ENCODE peak calls at places on chromosomes 2 and 18, in ten cellular contexts. One of them, this sample, is unnamed.

GRCh38 chr18:75784413-75784812 is 356.9 kb upstream of the SMIM21 start:
- DNase-seq in left ventricle myocardium inferior: no peak
- DNase-seq in mucosa of descending colon: no peak
- DNase-seq in colonic mucosa: no peak
- DNase-seq in brain microvascular endothelial cell: no peak
- DNase-seq in IMR-90: no peak
- DNase-seq in A549: no peak
- DNase-seq in HFF-Myc: no peak
- DNase-seq in prostate gland: no peak
- DNase-seq in B cell: no peak
- DNase-seq in this sample: no peak

GRCh38 chr18:46164920-46165319 is 60.7 kb downstream of the HAUS1 start:
- DNase-seq in left ventricle myocardium inferior: no peak
- DNase-seq in mucosa of descending colon: no peak
- DNase-seq in colonic mucosa: no peak
- DNase-seq in brain microvascular endothelial cell: no peak
- DNase-seq in IMR-90: no peak
- DNase-seq in A549: no peak
- DNase-seq in HFF-Myc: no peak
- DNase-seq in prostate gland: no peak
- DNase-seq in B cell: no peak
- DNase-seq in this sample: no peak

GRCh38 chr2:181670632-181671031 is 9.7 kb downstream of the NEUROD1 start:
- DNase-seq in left ventricle myocardium inferior: no peak
- DNase-seq in mucosa of descending colon: no peak
- DNase-seq in colonic mucosa: no peak
- DNase-seq in brain microvascular endothelial cell: no peak
- DNase-seq in IMR-90: no peak
- DNase-seq in A549: no peak
- DNase-seq in HFF-Myc: no peak
- DNase-seq in prostate gland: no peak
- DNase-seq in B cell: no peak
- DNase-seq in this sample: no peak

GRCh38 chr2:158688722-158689121 is 106.4 kb upstream of the DAPL1 start:
- DNase-seq in left ventricle myocardium inferior: no peak
- DNase-seq in mucosa of descending colon: no peak
- DNase-seq in colonic mucosa: no peak
- DNase-seq in brain microvascular endothelial cell: peak
- DNase-seq in IMR-90: peak
- DNase-seq in A549: peak
- DNase-seq in HFF-Myc: no peak
- DNase-seq in prostate gland: no peak
- DNase-seq in B cell: no peak
- DNase-seq in this sample: no peak

GRCh38 chr2:235087812-235088607 is 136.2 kb downstream of the SH3BP4 start:
- DNase-seq in left ventricle myocardium inferior: peak
- DNase-seq in mucosa of descending colon: peak
- DNase-seq in colonic mucosa: no peak
- DNase-seq in brain microvascular endothelial cell: no peak
- DNase-seq in IMR-90: no peak
- DNase-seq in A549: no peak
- DNase-seq in HFF-Myc: no peak
- DNase-seq in prostate gland: no peak
- DNase-seq in B cell: no peak
- DNase-seq in this sample: no peak

GRCh38 chr2:79129260-79129659 is 9.0 kb downstream of the REG1A start:
- DNase-seq in left ventricle myocardium inferior: no peak
- DNase-seq in mucosa of descending colon: no peak
- DNase-seq in colonic mucosa: no peak
- DNase-seq in brain microvascular endothelial cell: no peak
- DNase-seq in IMR-90: no peak
- DNase-seq in A549: no peak
- DNase-seq in HFF-Myc: no peak
- DNase-seq in prostate gland: no peak
- DNase-seq in B cell: no peak
- DNase-seq in this sample: no peak

GRCh38 chr2:220270506-220271070 is 643.2 kb downstream of the SLC4A3 start:
- DNase-seq in left ventricle myocardium inferior: no peak
- DNase-seq in mucosa of descending colon: no peak
- DNase-seq in colonic mucosa: no peak
- DNase-seq in brain microvascular endothelial cell: no peak
- DNase-seq in IMR-90: no peak
- DNase-seq in A549: no peak
- DNase-seq in HFF-Myc: no peak
- DNase-seq in prostate gland: no peak
- DNase-seq in B cell: no peak
- DNase-seq in this sample: no peak

GRCh38 chr2:160533482-160533881 is 39.9 kb upstream of the RBMS1 start:
- DNase-seq in left ventricle myocardium inferior: no peak
- DNase-seq in mucosa of descending colon: no peak
- DNase-seq in colonic mucosa: no peak
- DNase-seq in brain microvascular endothelial cell: no peak
- DNase-seq in IMR-90: no peak
- DNase-seq in A549: no peak
- DNase-seq in HFF-Myc: no peak
- DNase-seq in prostate gland: no peak
- DNase-seq in B cell: no peak
- DNase-seq in this sample: no peak

GRCh38 chr2:55109219-55109891 is 59.1 kb upstream of the RTN4 start:
- DNase-seq in left ventricle myocardium inferior: no peak
- DNase-seq in mucosa of descending colon: peak
- DNase-seq in colonic mucosa: no peak
- DNase-seq in brain microvascular endothelial cell: peak
- DNase-seq in IMR-90: peak
- DNase-seq in A549: peak
- DNase-seq in HFF-Myc: no peak
- DNase-seq in prostate gland: no peak
- DNase-seq in B cell: no peak
- DNase-seq in this sample: no peak

GRCh38 chr2:9815076-9815475 is 28.2 kb upstream of the TAF1B start:
- DNase-seq in left ventricle myocardium inferior: no peak
- DNase-seq in mucosa of descending colon: no peak
- DNase-seq in colonic mucosa: no peak
- DNase-seq in brain microvascular endothelial cell: no peak
- DNase-seq in IMR-90: no peak
- DNase-seq in A549: no peak
- DNase-seq in HFF-Myc: no peak
- DNase-seq in prostate gland: no peak
- DNase-seq in B cell: no peak
- DNase-seq in this sample: no peak

GRCh38 chr2:240624950-240625621 is at the start of gene GPR35:
- DNase-seq in left ventricle myocardium inferior: peak
- DNase-seq in mucosa of descending colon: peak
- DNase-seq in colonic mucosa: peak
- DNase-seq in brain microvascular endothelial cell: peak
- DNase-seq in IMR-90: peak
- DNase-seq in A549: peak
- DNase-seq in HFF-Myc: no peak
- DNase-seq in prostate gland: no peak
- DNase-seq in B cell: peak
- DNase-seq in this sample: peak

GRCh38 chr2:221429741-221430491 is 142.2 kb downstream of the EPHA4 start:
- DNase-seq in left ventricle myocardium inferior: peak
- DNase-seq in mucosa of descending colon: peak
- DNase-seq in colonic mucosa: no peak
- DNase-seq in brain microvascular endothelial cell: no peak
- DNase-seq in IMR-90: peak
- DNase-seq in A549: no peak
- DNase-seq in HFF-Myc: no peak
- DNase-seq in prostate gland: peak
- DNase-seq in B cell: no peak
- DNase-seq in this sample: no peak

GRCh38 chr18:46282646-46283045 is 178.5 kb downstream of the HAUS1 start:
- DNase-seq in left ventricle myocardium inferior: no peak
- DNase-seq in mucosa of descending colon: no peak
- DNase-seq in colonic mucosa: no peak
- DNase-seq in brain microvascular endothelial cell: no peak
- DNase-seq in IMR-90: no peak
- DNase-seq in A549: no peak
- DNase-seq in HFF-Myc: no peak
- DNase-seq in prostate gland: no peak
- DNase-seq in B cell: no peak
- DNase-seq in this sample: no peak

GRCh38 chr2:206112108-206112507 is 26.1 kb upstream of the INO80D start:
- DNase-seq in left ventricle myocardium inferior: no peak
- DNase-seq in mucosa of descending colon: no peak
- DNase-seq in colonic mucosa: no peak
- DNase-seq in brain microvascular endothelial cell: no peak
- DNase-seq in IMR-90: no peak
- DNase-seq in A549: no peak
- DNase-seq in HFF-Myc: no peak
- DNase-seq in prostate gland: no peak
- DNase-seq in B cell: no peak
- DNase-seq in this sample: no peak

GRCh38 chr2:207219716-207220414 is 54.1 kb upstream of the KLF7 start:
- DNase-seq in left ventricle myocardium inferior: no peak
- DNase-seq in mucosa of descending colon: no peak
- DNase-seq in colonic mucosa: no peak
- DNase-seq in brain microvascular endothelial cell: peak
- DNase-seq in IMR-90: peak
- DNase-seq in A549: peak
- DNase-seq in HFF-Myc: peak
- DNase-seq in prostate gland: no peak
- DNase-seq in B cell: no peak
- DNase-seq in this sample: no peak

GRCh38 chr2:28234807-28235206 is 157.9 kb upstream of the FOSL2 start:
- DNase-seq in left ventricle myocardium inferior: no peak
- DNase-seq in mucosa of descending colon: no peak
- DNase-seq in colonic mucosa: no peak
- DNase-seq in brain microvascular endothelial cell: no peak
- DNase-seq in IMR-90: no peak
- DNase-seq in A549: no peak
- DNase-seq in HFF-Myc: no peak
- DNase-seq in prostate gland: no peak
- DNase-seq in B cell: no peak
- DNase-seq in this sample: no peak

GRCh38 chr2:64952113-64952895 is 36.9 kb upstream of the SLC1A4 start:
- DNase-seq in left ventricle myocardium inferior: no peak
- DNase-seq in mucosa of descending colon: no peak
- DNase-seq in colonic mucosa: no peak
- DNase-seq in brain microvascular endothelial cell: peak
- DNase-seq in IMR-90: peak
- DNase-seq in A549: no peak
- DNase-seq in HFF-Myc: no peak
- DNase-seq in prostate gland: no peak
- DNase-seq in B cell: no peak
- DNase-seq in this sample: no peak

GRCh38 chr2:144331652-144332355 is 188.1 kb downstream of the ZEB2 start:
- DNase-seq in left ventricle myocardium inferior: no peak
- DNase-seq in mucosa of descending colon: peak
- DNase-seq in colonic mucosa: peak
- DNase-seq in brain microvascular endothelial cell: peak
- DNase-seq in IMR-90: no peak
- DNase-seq in A549: no peak
- DNase-seq in HFF-Myc: no peak
- DNase-seq in prostate gland: peak
- DNase-seq in B cell: peak
- DNase-seq in this sample: no peak
- TF ChIP-seq CTCF in left ventricle myocardium inferior: peak
- TF ChIP-seq CTCF in mucosa of descending colon: no peak
- TF ChIP-seq CTCF in colonic mucosa: no peak
- TF ChIP-seq CTCF in brain microvascular endothelial cell: peak
- TF ChIP-seq CTCF in IMR-90: peak
- TF ChIP-seq CTCF in A549: peak
- TF ChIP-seq CTCF in HFF-Myc: no peak
- TF ChIP-seq CTCF in prostate gland: no peak
- TF ChIP-seq CTCF in B cell: peak
- TF ChIP-seq CTCF in this sample: no peak

GRCh38 chr2:75787532-75788132 is 76.9 kb upstream of the GCFC2 start:
- DNase-seq in left ventricle myocardium inferior: no peak
- DNase-seq in mucosa of descending colon: no peak
- DNase-seq in colonic mucosa: no peak
- DNase-seq in brain microvascular endothelial cell: peak
- DNase-seq in IMR-90: peak
- DNase-seq in A549: peak
- DNase-seq in HFF-Myc: peak
- DNase-seq in prostate gland: no peak
- DNase-seq in B cell: no peak
- DNase-seq in this sample: no peak
- TF ChIP-seq CTCF in left ventricle myocardium inferior: peak
- TF ChIP-seq CTCF in mucosa of descending colon: peak
- TF ChIP-seq CTCF in colonic mucosa: no peak
- TF ChIP-seq CTCF in brain microvascular endothelial cell: peak
- TF ChIP-seq CTCF in IMR-90: peak
- TF ChIP-seq CTCF in A549: peak
- TF ChIP-seq CTCF in HFF-Myc: peak
- TF ChIP-seq CTCF in prostate gland: no peak
- TF ChIP-seq CTCF in B cell: peak
- TF ChIP-seq CTCF in this sample: no peak

GRCh38 chr2:54084600-54084999 is 30.8 kb upstream of the ACYP2 start:
- DNase-seq in left ventricle myocardium inferior: no peak
- DNase-seq in mucosa of descending colon: no peak
- DNase-seq in colonic mucosa: no peak
- DNase-seq in brain microvascular endothelial cell: peak
- DNase-seq in IMR-90: peak
- DNase-seq in A549: peak
- DNase-seq in HFF-Myc: no peak
- DNase-seq in prostate gland: no peak
- DNase-seq in B cell: no peak
- DNase-seq in this sample: no peak
- TF ChIP-seq CTCF in left ventricle myocardium inferior: peak
- TF ChIP-seq CTCF in mucosa of descending colon: no peak
- TF ChIP-seq CTCF in colonic mucosa: no peak
- TF ChIP-seq CTCF in brain microvascular endothelial cell: peak
- TF ChIP-seq CTCF in IMR-90: peak
- TF ChIP-seq CTCF in A549: peak
- TF ChIP-seq CTCF in HFF-Myc: peak
- TF ChIP-seq CTCF in prostate gland: no peak
- TF ChIP-seq CTCF in B cell: no peak
- TF ChIP-seq CTCF in this sample: no peak

DNA sequence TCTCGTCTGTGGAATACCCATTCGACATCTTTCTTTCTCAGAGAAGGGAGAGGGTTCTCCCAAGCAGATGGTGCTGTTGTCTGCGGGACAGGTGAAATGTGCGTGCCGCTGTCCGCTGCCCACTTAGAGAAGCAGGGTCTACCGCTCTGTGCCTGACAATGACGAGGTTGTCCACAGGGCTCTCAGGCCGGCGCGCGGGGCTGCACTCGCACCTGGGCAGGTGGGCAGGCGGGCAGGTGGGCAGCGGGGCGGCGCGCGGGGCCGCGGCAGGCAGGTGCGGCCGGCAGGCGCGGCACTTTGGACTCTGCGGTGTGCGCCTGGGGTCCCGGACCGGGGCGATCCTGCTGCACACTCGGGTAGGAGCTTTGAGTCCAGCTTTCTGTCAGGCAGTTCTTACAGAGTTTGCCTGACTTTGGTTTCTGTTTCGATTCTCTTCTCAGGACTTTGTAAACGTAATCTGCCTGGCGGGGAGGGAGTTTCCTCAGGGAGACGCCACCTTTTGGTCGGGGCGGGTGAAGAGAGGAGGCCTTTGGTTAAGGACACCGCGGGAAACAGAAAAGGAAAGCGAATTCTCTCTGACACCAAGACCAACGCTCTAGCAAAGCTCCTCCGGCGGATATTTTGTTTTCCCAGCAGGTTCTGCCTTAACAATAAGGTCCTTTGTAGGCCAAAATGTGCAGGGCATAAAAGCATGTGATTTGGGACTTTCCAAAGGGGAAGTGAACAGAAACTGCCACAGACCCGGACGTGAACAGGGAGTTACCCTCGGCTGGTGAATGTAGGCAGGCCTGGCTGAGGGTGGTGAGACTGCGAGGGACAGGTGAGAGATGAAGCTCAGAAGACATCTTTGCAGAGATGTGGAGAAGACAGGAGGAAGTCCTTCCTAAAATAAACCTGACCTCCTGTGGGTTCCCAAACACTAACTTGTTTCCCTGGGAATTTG is at the start of gene IFIH1:
- DNase-seq in left ventricle myocardium inferior: peak
- DNase-seq in mucosa of descending colon: peak
- DNase-seq in colonic mucosa: peak
- DNase-seq in brain microvascular endothelial cell: peak
- DNase-seq in IMR-90: peak
- DNase-seq in A549: peak
- DNase-seq in HFF-Myc: peak
- DNase-seq in prostate gland: peak
- DNase-seq in B cell: peak
- DNase-seq in this sample: peak
- TF ChIP-seq CTCF in left ventricle myocardium inferior: peak
- TF ChIP-seq CTCF in mucosa of descending colon: peak
- TF ChIP-seq CTCF in colonic mucosa: no peak
- TF ChIP-seq CTCF in brain microvascular endothelial cell: peak
- TF ChIP-seq CTCF in IMR-90: peak
- TF ChIP-seq CTCF in A549: peak
- TF ChIP-seq CTCF in HFF-Myc: peak
- TF ChIP-seq CTCF in prostate gland: no peak
- TF ChIP-seq CTCF in B cell: peak
- TF ChIP-seq CTCF in this sample: no peak

This sample was measured in natural killer cell.